ENCODE peak calls at places on chromosomes 12 and 14, in eight cellular contexts. One of them, this sample, is unnamed.

GRCh38 chr12:124776126-124776513 is 87.5 kb downstream of the SCARB1 start:
- DNase-seq in stimulated activated naive CD4-positive, alpha-beta T cell: no peak
- DNase-seq in RPMI8226: no peak
- DNase-seq in small intestine: no peak
- DNase-seq in CD8-positive, alpha-beta memory T cell: no peak
- DNase-seq in kidney glomerular epithelial cell: no peak
- DNase-seq in stimulated activated CD4-positive, alpha-beta T cell treated with anti-CD3 and anti-CD28 coated beads, Interleukin-12 subunit alpha, Interleukin-12 subunit beta, amount 100 ng/mL, for 4 hours: no peak
- DNase-seq in endothelial cell: no peak
- DNase-seq in this sample: no peak

GRCh38 chr12:112950701-112951100 is 12.4 kb downstream of the OAS3 start:
- DNase-seq in small intestine: no peak
- DNase-seq in CD8-positive, alpha-beta memory T cell: no peak
- DNase-seq in stimulated activated CD4-positive, alpha-beta T cell treated with anti-CD3 and anti-CD28 coated beads, Interleukin-12 subunit alpha, Interleukin-12 subunit beta, amount 100 ng/mL, for 4 hours: no peak
- DNase-seq in kidney glomerular epithelial cell: no peak
- DNase-seq in endothelial cell: no peak
- DNase-seq in stimulated activated naive CD4-positive, alpha-beta T cell: no peak
- DNase-seq in RPMI8226: no peak
- DNase-seq in this sample: no peak

GRCh38 chr14:53011053-53011462 is 60.2 kb upstream of the FERMT2 start:
- DNase-seq in endothelial cell: no peak
- DNase-seq in small intestine: peak
- DNase-seq in RPMI8226: no peak
- DNase-seq in stimulated activated CD4-positive, alpha-beta T cell treated with anti-CD3 and anti-CD28 coated beads, Interleukin-12 subunit alpha, Interleukin-12 subunit beta, amount 100 ng/mL, for 4 hours: no peak
- DNase-seq in kidney glomerular epithelial cell: peak
- DNase-seq in stimulated activated naive CD4-positive, alpha-beta T cell: no peak
- DNase-seq in CD8-positive, alpha-beta memory T cell: no peak
- DNase-seq in this sample: no peak

GRCh38 chr14:80425686-80426085 is 214.4 kb upstream of the DIO2 start:
- DNase-seq in CD8-positive, alpha-beta memory T cell: no peak
- DNase-seq in stimulated activated CD4-positive, alpha-beta T cell treated with anti-CD3 and anti-CD28 coated beads, Interleukin-12 subunit alpha, Interleukin-12 subunit beta, amount 100 ng/mL, for 4 hours: no peak
- DNase-seq in RPMI8226: no peak
- DNase-seq in stimulated activated naive CD4-positive, alpha-beta T cell: no peak
- DNase-seq in endothelial cell: no peak
- DNase-seq in kidney glomerular epithelial cell: peak
- DNase-seq in small intestine: no peak
- DNase-seq in this sample: no peak

GRCh38 chr12:10718279-10718821 is 4.8 kb downstream of the YBX3 start:
- DNase-seq in stimulated activated CD4-positive, alpha-beta T cell treated with anti-CD3 and anti-CD28 coated beads, Interleukin-12 subunit alpha, Interleukin-12 subunit beta, amount 100 ng/mL, for 4 hours: no peak
- DNase-seq in stimulated activated naive CD4-positive, alpha-beta T cell: no peak
- DNase-seq in RPMI8226: no peak
- DNase-seq in endothelial cell: no peak
- DNase-seq in small intestine: no peak
- DNase-seq in kidney glomerular epithelial cell: peak
- DNase-seq in CD8-positive, alpha-beta memory T cell: no peak
- DNase-seq in this sample: peak

GRCh38 chr14:25050494-25051170 is 685 bp upstream of the STXBP6 start:
- DNase-seq in endothelial cell: no peak
- DNase-seq in stimulated activated CD4-positive, alpha-beta T cell treated with anti-CD3 and anti-CD28 coated beads, Interleukin-12 subunit alpha, Interleukin-12 subunit beta, amount 100 ng/mL, for 4 hours: no peak
- DNase-seq in CD8-positive, alpha-beta memory T cell: no peak
- DNase-seq in RPMI8226: no peak
- DNase-seq in small intestine: peak
- DNase-seq in kidney glomerular epithelial cell: peak
- DNase-seq in stimulated activated naive CD4-positive, alpha-beta T cell: no peak
- DNase-seq in this sample: no peak

GRCh38 chr14:96267916-96268315 is 11.9 kb downstream of the BDKRB1 start:
- DNase-seq in RPMI8226: no peak
- DNase-seq in stimulated activated naive CD4-positive, alpha-beta T cell: no peak
- DNase-seq in endothelial cell: no peak
- DNase-seq in kidney glomerular epithelial cell: no peak
- DNase-seq in CD8-positive, alpha-beta memory T cell: no peak
- DNase-seq in stimulated activated CD4-positive, alpha-beta T cell treated with anti-CD3 and anti-CD28 coated beads, Interleukin-12 subunit alpha, Interleukin-12 subunit beta, amount 100 ng/mL, for 4 hours: no peak
- DNase-seq in small intestine: no peak
- DNase-seq in this sample: no peak

GRCh38 chr12:16324772-16325171 is 22.7 kb upstream of the MGST1 start:
- DNase-seq in stimulated activated CD4-positive, alpha-beta T cell treated with anti-CD3 and anti-CD28 coated beads, Interleukin-12 subunit alpha, Interleukin-12 subunit beta, amount 100 ng/mL, for 4 hours: no peak
- DNase-seq in endothelial cell: no peak
- DNase-seq in kidney glomerular epithelial cell: no peak
- DNase-seq in stimulated activated naive CD4-positive, alpha-beta T cell: no peak
- DNase-seq in CD8-positive, alpha-beta memory T cell: no peak
- DNase-seq in RPMI8226: no peak
- DNase-seq in small intestine: no peak
- DNase-seq in this sample: no peak

GRCh38 chr14:69363055-69363454 is 35.0 kb downstream of the ERH start:
- DNase-seq in endothelial cell: peak
- DNase-seq in stimulated activated CD4-positive, alpha-beta T cell treated with anti-CD3 and anti-CD28 coated beads, Interleukin-12 subunit alpha, Interleukin-12 subunit beta, amount 100 ng/mL, for 4 hours: no peak
- DNase-seq in RPMI8226: no peak
- DNase-seq in kidney glomerular epithelial cell: no peak
- DNase-seq in stimulated activated naive CD4-positive, alpha-beta T cell: no peak
- DNase-seq in CD8-positive, alpha-beta memory T cell: no peak
- DNase-seq in small intestine: no peak
- DNase-seq in this sample: no peak

GRCh38 chr12:102990419-102990818 is 32.9 kb downstream of the ASCL1 start:
- DNase-seq in small intestine: no peak
- DNase-seq in stimulated activated CD4-positive, alpha-beta T cell treated with anti-CD3 and anti-CD28 coated beads, Interleukin-12 subunit alpha, Interleukin-12 subunit beta, amount 100 ng/mL, for 4 hours: no peak
- DNase-seq in kidney glomerular epithelial cell: no peak
- DNase-seq in stimulated activated naive CD4-positive, alpha-beta T cell: no peak
- DNase-seq in RPMI8226: no peak
- DNase-seq in endothelial cell: no peak
- DNase-seq in CD8-positive, alpha-beta memory T cell: no peak
- DNase-seq in this sample: no peak

GRCh38 chr14:79656496-79656895 is 554.8 kb downstream of the DIO2 start:
- DNase-seq in endothelial cell: no peak
- DNase-seq in CD8-positive, alpha-beta memory T cell: no peak
- DNase-seq in stimulated activated naive CD4-positive, alpha-beta T cell: no peak
- DNase-seq in stimulated activated CD4-positive, alpha-beta T cell treated with anti-CD3 and anti-CD28 coated beads, Interleukin-12 subunit alpha, Interleukin-12 subunit beta, amount 100 ng/mL, for 4 hours: no peak
- DNase-seq in RPMI8226: no peak
- DNase-seq in kidney glomerular epithelial cell: no peak
- DNase-seq in small intestine: peak
- DNase-seq in this sample: no peak

GRCh38 chr12:108649668-108650067 is 16.0 kb upstream of the SELPLG start:
- DNase-seq in endothelial cell: no peak
- DNase-seq in stimulated activated CD4-positive, alpha-beta T cell treated with anti-CD3 and anti-CD28 coated beads, Interleukin-12 subunit alpha, Interleukin-12 subunit beta, amount 100 ng/mL, for 4 hours: no peak
- DNase-seq in stimulated activated naive CD4-positive, alpha-beta T cell: no peak
- DNase-seq in kidney glomerular epithelial cell: peak
- DNase-seq in CD8-positive, alpha-beta memory T cell: no peak
- DNase-seq in small intestine: no peak
- DNase-seq in RPMI8226: no peak
- DNase-seq in this sample: no peak

GRCh38 chr12:93784339-93785086 is 107.3 kb downstream of the CRADD start:
- DNase-seq in kidney glomerular epithelial cell: peak
- DNase-seq in stimulated activated CD4-positive, alpha-beta T cell treated with anti-CD3 and anti-CD28 coated beads, Interleukin-12 subunit alpha, Interleukin-12 subunit beta, amount 100 ng/mL, for 4 hours: no peak
- DNase-seq in stimulated activated naive CD4-positive, alpha-beta T cell: no peak
- DNase-seq in endothelial cell: no peak
- DNase-seq in RPMI8226: no peak
- DNase-seq in CD8-positive, alpha-beta memory T cell: no peak
- DNase-seq in small intestine: peak
- DNase-seq in this sample: no peak

GRCh38 chr12:1766110-1766509 is 54.3 kb upstream of the LRTM2 start:
- DNase-seq in stimulated activated naive CD4-positive, alpha-beta T cell: no peak
- DNase-seq in endothelial cell: no peak
- DNase-seq in RPMI8226: no peak
- DNase-seq in kidney glomerular epithelial cell: no peak
- DNase-seq in CD8-positive, alpha-beta memory T cell: no peak
- DNase-seq in small intestine: no peak
- DNase-seq in stimulated activated CD4-positive, alpha-beta T cell treated with anti-CD3 and anti-CD28 coated beads, Interleukin-12 subunit alpha, Interleukin-12 subunit beta, amount 100 ng/mL, for 4 hours: no peak
- DNase-seq in this sample: no peak

GRCh38 chr14:76603713-76604112 is 157.6 kb upstream of the VASH1 start:
- DNase-seq in endothelial cell: no peak
- DNase-seq in kidney glomerular epithelial cell: no peak
- DNase-seq in RPMI8226: no peak
- DNase-seq in stimulated activated naive CD4-positive, alpha-beta T cell: no peak
- DNase-seq in small intestine: no peak
- DNase-seq in CD8-positive, alpha-beta memory T cell: no peak
- DNase-seq in stimulated activated CD4-positive, alpha-beta T cell treated with anti-CD3 and anti-CD28 coated beads, Interleukin-12 subunit alpha, Interleukin-12 subunit beta, amount 100 ng/mL, for 4 hours: no peak
- DNase-seq in this sample: no peak

GRCh38 chr14:58865520-58866281 is 227.9 kb downstream of the DACT1 start:
- DNase-seq in RPMI8226: no peak
- DNase-seq in stimulated activated CD4-positive, alpha-beta T cell treated with anti-CD3 and anti-CD28 coated beads, Interleukin-12 subunit alpha, Interleukin-12 subunit beta, amount 100 ng/mL, for 4 hours: no peak
- DNase-seq in CD8-positive, alpha-beta memory T cell: no peak
- DNase-seq in small intestine: no peak
- DNase-seq in endothelial cell: no peak
- DNase-seq in stimulated activated naive CD4-positive, alpha-beta T cell: no peak
- DNase-seq in kidney glomerular epithelial cell: peak
- DNase-seq in this sample: no peak